ENCODE peak calls at places on chromosome 5, in six cellular contexts. I is hepatocyte, B is mucosa of descending colon, P is endothelial cell, D is WERI-Rb-1, R is adrenal gland. X is an unnamed sample.

GRCh38 chr5:97425511-97425910 is 242.5 kb upstream of the RIOK2 start:
- DNase-seq in I (no peak), P (peak), B (no peak), R (no peak), D (peak), X (no peak)

GRCh38 chr5:153081385-153081784 is 409.1 kb upstream of the GRIA1 start:
- DNase-seq in D (no peak), P (no peak), B (no peak), R (no peak), I (peak), X (no peak)

GRCh38 chr5:102718819-102719218 is 36.3 kb upstream of the PAM start:
- DNase-seq in I (no peak), D (no peak), R (no peak), B (no peak), P (no peak), X (no peak)

GRCh38 chr5:32714836-32715235 is 3.7 kb downstream of the NPR3 start:
- DNase-seq in I (no peak), D (no peak), R (no peak), B (no peak), P (no peak), X (no peak)

GRCh38 chr5:139839918-139840317 is 44.3 kb downstream of the PSD2 start:
- DNase-seq in D (no peak), I (no peak), B (no peak), P (no peak), R (no peak), X (no peak)

GRCh38 chr5:65299841-65300240 is 181.9 kb downstream of the ADAMTS6 start:
- DNase-seq in I (no peak), B (no peak), D (no peak), P (no peak), R (no peak), X (no peak)

GRCh38 chr5:133534566-133534965 is 77.8 kb downstream of the FSTL4 start:
- DNase-seq in D (no peak), P (no peak), R (no peak), B (no peak), I (no peak), X (no peak)

GRCh38 chr5:36236801-36237200 is 4.9 kb downstream of the NADK2 start:
- DNase-seq in I (no peak), R (no peak), B (no peak), P (no peak), D (no peak), X (no peak)

GRCh38 chr5:127766556-127767335 is 63.6 kb downstream of the CCDC192 start:
- DNase-seq in R (no peak), B (no peak), D (no peak), P (no peak), I (no peak), X (no peak)

GRCh38 chr5:59656351-59657254 is 236.9 kb downstream of the PDE4D start:
- DNase-seq in B (no peak), R (no peak), I (no peak), D (peak), P (no peak), X (no peak)

GRCh38 chr5:179839328-179840256 is 18.9 kb downstream of the SQSTM1 start:
- DNase-seq in R (peak), I (peak), P (no peak), D (no peak), B (no peak), X (peak)

GRCh38 chr5:91849069-91849468 is 466.0 kb upstream of the ARRDC3 start:
- DNase-seq in D (no peak), P (no peak), R (no peak), B (no peak), I (no peak), X (no peak)

GRCh38 chr5:78895616-78896015 is 89.5 kb downstream of the ARSB start:
- DNase-seq in D (no peak), P (no peak), R (no peak), B (no peak), I (peak), X (no peak)

GRCh38 chr5:105970919-105971318 is 1699.8 kb downstream of the EFNA5 start:
- DNase-seq in P (no peak), R (no peak), I (no peak), B (no peak), D (no peak), X (no peak)

GRCh38 chr5:81971086-81971693 is 633 bp upstream of the ATG10 start:
- DNase-seq in I (peak), P (peak), R (peak), B (no peak), D (no peak), X (no peak)

GRCh38 chr5:172904643-172905345 is 54.4 kb upstream of the RPL26L1 start:
- DNase-seq in P (no peak), B (peak), I (peak), R (peak), D (no peak), X (peak)

GRCh38 chr5:122997294-122997693 is 39.2 kb downstream of the PPIC start:
- DNase-seq in P (no peak), D (no peak), R (no peak), I (no peak), B (no peak), X (no peak)

GRCh38 chr5:65801332-65801731 is 79.3 kb downstream of the NLN start:
- DNase-seq in P (no peak), I (no peak), D (no peak), B (no peak), R (no peak), X (no peak)

GRCh38 chr5:14059810-14060209 is 83.3 kb upstream of the TRIO start:
- DNase-seq in P (no peak), R (no peak), B (no peak), D (no peak), I (no peak), X (no peak)

GRCh38 chr5:91182763-91183162 is 200.4 kb downstream of the ARRDC3 start:
- DNase-seq in R (no peak), P (no peak), D (no peak), I (no peak), B (no peak), X (peak)

GRCh38 chr5:129114539-129115193 is 20.1 kb downstream of the ISOC1 start:
- DNase-seq in I (no peak), B (no peak), R (no peak), D (no peak), P (no peak), X (no peak)

GRCh38 chr5:58871648-58872242 is 288.9 kb downstream of the RAB3C start:
- DNase-seq in D (no peak), I (peak), P (peak), R (no peak), B (no peak), X (no peak)

GRCh38 chr5:127080001-127080478 is 6.7 kb upstream of the C5orf63 start:
- DNase-seq in R (no peak), B (no peak), P (no peak), D (peak), I (peak), X (no peak)

GRCh38 chr5:128579111-128579510 is 41.1 kb upstream of the FBN2 start:
- DNase-seq in R (no peak), I (no peak), B (no peak), P (no peak), D (no peak), X (no peak)

GRCh38 chr5:161414037-161414436 is 132.5 kb downstream of the GABRB2 start:
- DNase-seq in B (no peak), R (no peak), D (no peak), I (no peak), P (no peak), X (no peak)

GRCh38 chr5:132526290-132526973 is 16.9 kb downstream of the IL5 start:
- DNase-seq in R (peak), I (peak), P (peak), B (no peak), D (peak), X (peak)

GRCh38 chr5:67493676-67494075 is 297.1 kb upstream of the CD180 start:
- DNase-seq in I (peak), B (peak), P (peak), R (peak), D (peak), X (peak)
- TF ChIP-seq CTCF in I (peak), B (no peak), P (no peak), R (peak), D (peak), X (peak)

DNA sequence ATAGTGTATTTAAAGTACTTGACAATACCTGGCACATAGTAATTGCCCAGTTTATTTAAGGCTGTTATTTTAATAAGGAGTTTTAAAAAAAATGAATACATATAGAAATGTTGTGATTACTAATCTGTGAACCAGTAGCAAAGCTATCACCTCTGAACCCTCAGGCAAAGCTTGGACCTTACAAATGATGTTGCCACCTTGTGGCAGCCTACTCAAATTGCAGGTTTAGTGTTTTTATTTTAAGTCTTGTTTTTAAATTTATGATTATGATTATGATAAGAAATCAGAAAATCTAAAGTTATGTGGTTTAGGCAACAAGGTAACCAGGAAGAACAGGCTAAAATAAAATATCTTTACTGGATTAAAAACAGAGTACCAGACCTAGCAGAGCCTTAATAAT is 35.8 kb downstream of the PPARGC1B start:
- DNase-seq in D (no peak), P (no peak), B (no peak), R (no peak), I (no peak), X (no peak)
- TF ChIP-seq CTCF in D (peak), P (peak), B (no peak), R (no peak), I (peak), X (peak)

GRCh38 chr5:135025730-135026644 is 8.0 kb downstream of the PITX1 start:
- DNase-seq in R (no peak), B (no peak), I (no peak), D (no peak), P (no peak), X (peak)
- TF ChIP-seq CTCF in R (no peak), B (no peak), I (no peak), D (no peak), P (no peak), X (no peak)

DNA sequence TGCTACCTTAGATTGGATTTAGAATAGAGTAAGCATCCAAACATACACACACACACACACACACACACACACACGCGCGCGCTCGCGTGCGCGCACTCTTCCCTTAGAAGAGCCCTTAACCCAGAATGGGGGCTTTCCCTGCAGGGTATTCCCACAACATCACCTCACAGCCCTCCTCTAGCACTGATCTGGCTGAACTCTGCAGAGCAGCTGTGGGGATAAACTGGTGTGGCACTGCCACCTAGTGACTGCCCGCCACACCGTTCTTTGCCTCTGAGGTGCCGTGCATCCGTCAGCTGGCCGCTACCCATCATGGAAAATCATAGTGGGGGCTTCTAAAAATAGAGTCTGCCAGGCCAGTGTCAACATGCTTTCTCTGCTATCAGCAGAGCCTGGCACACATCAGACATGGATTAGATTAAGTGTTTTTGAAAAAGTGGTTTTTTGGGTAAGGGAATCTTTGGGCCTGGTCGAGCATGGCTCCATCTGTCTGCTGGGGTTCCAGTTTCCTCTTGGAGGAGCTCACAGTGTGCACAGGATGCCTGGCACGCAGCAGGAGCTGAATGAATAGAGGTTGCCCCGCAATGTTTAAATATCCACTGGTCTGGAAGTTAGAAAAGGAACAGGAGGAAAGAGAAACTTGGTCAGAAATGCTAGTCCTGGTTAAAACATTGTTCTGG is 88.1 kb downstream of the KCNN2 start:
- DNase-seq in R (peak), D (peak), I (peak), P (peak), B (no peak), X (peak)
- TF ChIP-seq CTCF in R (peak), D (peak), I (peak), P (peak), B (peak), X (peak)

DNA sequence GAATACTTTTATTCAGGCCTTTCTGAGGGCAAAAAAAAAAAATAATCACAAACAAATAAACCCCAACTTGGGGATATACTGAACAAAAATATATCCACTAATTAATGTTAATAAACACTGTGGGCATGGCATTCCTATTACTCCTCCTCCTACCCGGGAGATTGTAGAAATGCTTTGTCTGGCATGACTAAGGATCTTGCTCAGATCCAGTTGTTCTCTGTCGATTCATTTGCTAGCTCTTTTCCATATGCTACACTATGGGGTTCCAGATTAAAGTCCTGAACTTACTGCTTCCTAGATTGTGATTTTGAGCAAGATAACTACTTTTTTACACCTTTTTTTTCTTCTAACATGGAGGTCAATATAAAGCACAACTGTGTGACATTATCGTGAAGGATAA is 102.2 kb upstream of the PRR16 start:
- DNase-seq in I (no peak), D (no peak), R (no peak), P (no peak), B (no peak), X (no peak)
- TF ChIP-seq CTCF in I (no peak), D (no peak), R (no peak), P (no peak), B (no peak), X (no peak)

GRCh38 chr5:134586866-134587524 is 45.6 kb downstream of the SAR1B start:
- DNase-seq in I (peak), B (peak), D (peak), R (peak), P (peak), X (peak)
- TF ChIP-seq CTCF in I (peak), B (peak), D (peak), R (peak), P (peak), X (peak)

GRCh38 chr5:151040211-151040747 is 19.9 kb downstream of the GPX3 start:
- DNase-seq in P (no peak), I (peak), D (no peak), R (no peak), B (no peak), X (no peak)
- TF ChIP-seq CTCF in P (no peak), I (no peak), D (no peak), R (no peak), B (no peak), X (no peak)

GRCh38 chr5:151094054-151094858 is 13.4 kb upstream of the TNIP1 start:
- DNase-seq in D (no peak), B (peak), P (no peak), R (no peak), I (peak), X (no peak)

GRCh38 chr5:151096001-151096373 is 15.2 kb upstream of the TNIP1 start:
- DNase-seq in D (peak), P (no peak), I (no peak), R (no peak), B (no peak), X (no peak)

GRCh38 chr5:151095341-151096000 is 14.6 kb upstream of the TNIP1 start:
- DNase-seq in P (no peak), D (peak), I (peak), R (peak), B (peak), X (peak)

GRCh38 chr5:151093476-151093889 is 12.6 kb upstream of the TNIP1 start:
- DNase-seq in I (peak), D (no peak), P (no peak), B (no peak), R (no peak), X (no peak)

DNA sequence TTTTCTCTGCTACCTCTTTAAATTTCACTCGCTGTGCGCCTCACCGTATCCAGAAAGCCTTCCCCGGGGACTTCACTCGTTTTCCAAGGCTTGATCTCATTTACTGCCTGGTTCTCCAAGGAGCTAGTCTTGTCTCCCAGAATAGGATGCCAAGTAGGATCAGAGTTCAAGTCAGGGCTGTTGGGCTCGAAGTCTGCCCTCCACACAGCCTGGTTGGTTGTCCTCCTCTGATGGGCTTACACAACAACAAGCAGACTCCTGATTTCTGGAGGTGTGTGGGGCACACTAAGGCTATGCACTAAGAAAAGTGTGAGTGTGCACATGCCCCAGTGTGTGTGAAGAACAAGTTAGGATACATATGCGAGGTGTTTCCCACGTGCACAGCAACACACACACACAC is 14.0 kb upstream of the TNIP1 start:
- DNase-seq in R (no peak), P (no peak), B (no peak), I (no peak), D (no peak), X (no peak)
- TF ChIP-seq CTCF in R (no peak), P (no peak), B (no peak), I (no peak), D (no peak), X (no peak)

X was measured in heart left ventricle.